ENCODE peak calls at places on chromosomes 3 and 15, in five cellular contexts. J is AG10803, O is GM13977, B is endothelial cell of umbilical vein, T is left lung. L is an unnamed sample.
A peak's percentile ranks its signal among the peaks of the same experiment; 100 is the strongest.

GRCh38 chr15:93028632-93029612 is 60.1 kb downstream of the RGMA start:
- DNase-seq in T (peak; percentile 88), B (peak; percentile 46), O (peak; percentile 17), J (peak; percentile 98), L (peak; percentile 93)

GRCh38 chr15:45892182-45892581 is 257.4 kb downstream of the SQOR start:
- DNase-seq in B (no peak), O (no peak), T (no peak), J (peak; percentile 74), L (no peak)

GRCh38 chr15:27438403-27439375 is 467.7 kb downstream of the GABRG3 start:
- DNase-seq in B (no peak), O (no peak), J (no peak), T (no peak), L (no peak)

GRCh38 chr15:64774556-64775523 is 549 bp downstream of the RBPMS2 start:
- DNase-seq in O (peak; percentile 54), J (no peak), B (peak; percentile 25), T (no peak), L (no peak)

GRCh38 chr3:25257026-25257425 is 171.0 kb upstream of the RARB start:
- DNase-seq in J (peak; percentile 25), T (peak; percentile 39), O (no peak), B (no peak), L (no peak)

GRCh38 chr3:125357032-125357658 is 18.0 kb downstream of the ZNF148 start:
- DNase-seq in T (peak; percentile 47), J (peak; percentile 44), B (peak; percentile 66), O (peak; percentile 85), L (no peak)

GRCh38 chr15:99054025-99054387 is 46.4 kb upstream of the PGPEP1L start:
- DNase-seq in J (peak; percentile 5), T (no peak), B (no peak), O (no peak), L (no peak)

GRCh38 chr3:96416549-96417255 is 397.7 kb upstream of the EPHA6 start:
- DNase-seq in T (no peak), B (no peak), O (no peak), J (no peak), L (no peak)

GRCh38 chr3:129686941-129687340 is 80.5 kb upstream of the PLXND1 start:
- DNase-seq in B (peak; percentile 11), T (no peak), O (no peak), J (no peak), L (no peak)

GRCh38 chr15:66388576-66388975 is 1.9 kb downstream of the MAP2K1 start:
- DNase-seq in T (no peak), J (no peak), O (no peak), B (no peak), L (no peak)

GRCh38 chr15:66389098-66389858 is 2.6 kb downstream of the MAP2K1 start:
- DNase-seq in J (no peak), T (no peak), O (peak; percentile 48), B (no peak), L (no peak)

GRCh38 chr15:66387176-66388056 is 704 bp downstream of the MAP2K1 start:
- DNase-seq in J (peak; percentile 62), O (peak; percentile 53), T (peak; percentile 66), B (peak; percentile 78), L (no peak)

GRCh38 chr15:66388057-66388363 is 1.3 kb downstream of the MAP2K1 start:
- DNase-seq in J (no peak), B (no peak), O (no peak), T (no peak), L (no peak)

DNA sequence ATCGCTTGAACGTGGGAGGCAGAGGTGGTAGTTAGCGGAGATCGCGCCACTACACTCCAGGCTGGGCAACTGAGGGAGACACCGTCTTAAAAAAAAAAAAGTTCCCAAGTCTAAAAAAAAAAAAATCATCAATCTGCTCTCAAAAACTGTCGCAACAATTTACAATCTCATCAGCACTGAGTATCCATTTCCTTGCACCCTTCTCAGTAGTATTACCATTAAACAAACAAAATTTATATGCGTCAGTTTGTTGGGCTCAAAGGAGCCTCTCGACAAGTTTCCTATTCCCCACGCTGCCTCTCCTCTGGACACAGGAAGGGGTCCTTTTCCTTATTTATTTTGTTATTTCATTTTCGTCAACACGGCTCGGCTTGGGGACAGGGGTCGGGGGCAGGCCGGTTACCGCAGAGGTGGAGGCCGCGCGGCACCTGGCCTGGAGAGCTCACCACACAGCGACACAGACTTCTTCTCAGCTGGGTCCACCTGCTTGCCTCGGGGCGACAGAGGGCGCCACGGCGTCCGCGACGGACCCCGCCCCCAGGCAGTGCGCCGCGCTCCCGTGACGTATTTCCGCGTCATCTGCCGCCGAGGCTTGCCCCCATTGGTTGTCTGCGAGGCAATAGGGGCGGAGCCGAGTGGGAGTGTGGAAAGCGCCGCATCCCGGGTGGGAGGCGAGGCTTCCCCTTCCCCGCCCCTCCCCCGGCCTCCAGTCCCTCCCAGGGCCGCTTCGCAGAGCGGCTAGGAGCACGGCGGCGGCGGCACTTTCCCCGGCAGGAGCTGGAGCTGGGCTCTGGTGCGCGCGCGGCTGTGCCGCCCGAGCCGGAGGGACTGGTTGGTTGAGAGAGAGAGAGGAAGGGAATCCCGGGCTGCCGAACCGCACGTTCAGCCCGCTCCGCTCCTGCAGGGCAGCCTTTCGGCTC is at the start of gene MAP2K1:
- DNase-seq in B (peak; percentile 98), J (peak; percentile 95), T (peak; percentile 98), O (peak; percentile 96), L (peak; percentile 90)
- TF ChIP-seq CTCF in B (peak; percentile 94), J (peak; percentile 62), T (peak; percentile 73), O (peak; percentile 91), L (peak; percentile 69)

GRCh38 chr3:57826286-57826951 is 70.3 kb downstream of the SLMAP start:
- DNase-seq in O (no peak), T (no peak), B (peak; percentile 21), J (peak; percentile 9), L (peak; percentile 2)
- TF ChIP-seq CTCF in O (peak; percentile 37), T (no peak), B (no peak), J (peak; percentile 45), L (peak; percentile 24)

GRCh38 chr3:119662604-119663377 is 2.4 kb upstream of the POPDC2 start:
- DNase-seq in T (no peak), O (no peak), J (peak; percentile 55), B (no peak), L (no peak)
- TF ChIP-seq CTCF in T (no peak), O (no peak), J (peak; percentile 34), B (no peak), L (no peak)

DNA sequence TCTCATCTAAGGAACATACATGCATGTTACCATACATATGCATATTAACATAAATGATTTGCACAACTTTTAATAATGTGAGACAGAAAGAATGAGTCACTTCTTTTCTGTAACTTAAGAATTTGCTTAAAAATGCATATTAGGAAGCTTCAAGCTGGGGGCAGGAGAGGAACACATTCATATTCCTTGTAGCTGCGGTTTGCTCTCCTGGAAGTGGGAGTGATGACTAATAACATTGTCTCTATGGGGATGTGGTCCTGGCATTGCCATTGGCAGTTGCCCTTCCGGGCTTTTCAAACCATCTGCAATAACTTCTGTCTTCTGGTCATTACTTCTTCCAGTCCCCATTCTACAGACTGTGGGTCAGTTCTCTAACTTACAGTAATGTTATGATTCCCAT is 15.6 kb downstream of the CHST2 start:
- DNase-seq in O (no peak), J (peak; percentile 98), B (peak; percentile 81), T (peak; percentile 57), L (peak; percentile 76)
- TF ChIP-seq CTCF in O (no peak), J (peak; percentile 19), B (no peak), T (no peak), L (peak; percentile 35)

GRCh38 chr15:43185161-43186002 is at the start of gene CCNDBP1:
- DNase-seq in B (peak; percentile 70), J (peak; percentile 84), O (peak; percentile 99), T (peak; percentile 97), L (peak; percentile 66)

GRCh38 chr15:43186003-43186353 is 775 bp downstream of the CCNDBP1 start:
- DNase-seq in T (no peak), O (peak; percentile 48), B (no peak), J (peak; percentile 6), L (no peak)

GRCh38 chr15:43189296-43189695 is 4.1 kb downstream of the CCNDBP1 start:
- DNase-seq in J (no peak), B (peak; percentile 42), T (no peak), O (no peak), L (no peak)

GRCh38 chr15:43190178-43190577 is 5.0 kb downstream of the CCNDBP1 start:
- DNase-seq in B (peak; percentile 82), J (peak; percentile 45), O (no peak), T (no peak), L (no peak)

DNA sequence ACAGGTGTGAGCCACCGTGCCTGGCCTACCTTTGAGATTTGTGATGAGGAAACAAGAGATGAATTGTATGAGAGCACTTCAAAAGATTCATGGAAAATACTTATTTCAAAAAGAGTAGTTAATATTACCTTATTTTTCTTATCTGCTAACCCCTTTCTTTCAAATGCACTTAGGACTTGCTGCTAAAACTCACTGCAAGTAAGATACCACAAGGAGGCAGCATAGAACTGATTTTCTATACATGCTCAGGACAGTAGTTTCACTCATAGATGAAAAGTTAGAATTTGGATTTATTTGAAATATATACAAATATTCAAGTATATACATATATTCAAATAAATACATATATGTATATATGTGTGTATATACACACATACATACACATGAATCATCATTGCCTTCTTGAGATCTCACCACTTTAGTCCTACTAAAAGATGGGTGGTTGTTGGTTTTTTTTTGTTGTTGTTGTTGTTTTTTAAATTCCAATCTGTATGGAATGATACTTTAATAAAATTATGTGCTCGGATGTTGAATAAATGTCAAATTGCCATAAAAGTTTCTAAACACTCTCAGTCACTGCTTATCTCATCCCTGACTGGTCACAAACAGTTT is 2.4 kb downstream of the CCNDBP1 start:
- DNase-seq in O (peak; percentile 49), T (no peak), J (peak; percentile 72), B (peak; percentile 58), L (peak; percentile 30)
- TF ChIP-seq CTCF in O (peak; percentile 62), T (peak; percentile 52), J (peak; percentile 82), B (peak; percentile 47), L (peak; percentile 69)

GRCh38 chr15:35288580-35288979 is 203.5 kb upstream of the NANOGP8 start:
- DNase-seq in J (no peak), B (no peak), O (no peak), T (no peak), L (no peak)

GRCh38 chr15:35290301-35290721 is 205.2 kb upstream of the NANOGP8 start:
- DNase-seq in O (no peak), T (no peak), B (no peak), J (no peak), L (no peak)

GRCh38 chr15:35289029-35289617 is 204.0 kb upstream of the NANOGP8 start:
- DNase-seq in B (peak; percentile 71), J (peak; percentile 78), T (no peak), O (no peak), L (peak; percentile 39)

GRCh38 chr15:35298509-35298908 is 213.4 kb upstream of the NANOGP8 start:
- DNase-seq in T (no peak), J (no peak), O (no peak), B (no peak), L (no peak)

DNA sequence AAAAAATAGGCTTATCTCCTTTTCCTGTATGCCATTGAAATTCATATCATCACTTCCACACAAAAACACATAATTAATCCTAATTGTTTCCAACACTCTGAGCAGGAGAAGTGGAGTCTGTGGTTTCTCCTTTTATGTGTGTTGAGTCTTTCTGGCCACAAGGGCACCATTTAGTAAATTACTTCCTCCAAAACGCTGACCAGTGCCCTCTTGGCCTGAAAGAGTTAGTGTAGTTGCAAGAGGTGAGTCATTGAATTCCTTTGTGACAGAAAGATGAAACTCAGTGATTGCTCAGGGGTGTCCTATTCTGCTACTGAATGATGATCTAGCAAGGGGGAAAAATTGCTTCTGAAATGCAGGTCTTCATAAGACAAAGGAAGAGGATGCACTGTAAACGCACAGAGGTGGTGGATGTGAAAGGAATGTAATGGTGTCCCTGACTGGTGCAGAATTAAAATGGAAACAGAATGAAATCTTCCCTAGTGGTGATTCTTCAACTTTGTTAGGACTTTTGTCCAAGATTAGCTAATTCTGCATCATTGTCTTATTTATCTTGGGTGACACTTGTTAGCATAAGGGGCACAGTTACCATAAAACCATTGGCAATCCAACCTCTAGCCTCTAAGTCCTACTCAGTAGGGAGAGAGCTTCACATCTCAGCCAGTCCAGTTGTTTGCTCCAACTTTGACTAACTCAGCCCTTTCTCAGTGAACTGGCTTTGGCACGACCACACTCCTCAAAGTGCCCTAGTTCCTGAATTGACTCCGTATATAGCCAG is 208.4 kb upstream of the NANOGP8 start:
- DNase-seq in J (peak; percentile 75), T (no peak), B (peak; percentile 81), O (no peak), L (no peak)
- TF ChIP-seq CTCF in J (peak; percentile 42), T (no peak), B (peak; percentile 25), O (no peak), L (no peak)